ENCODE peak calls at places on chromosome 1, in ten cellular contexts. One of them, this sample, is unnamed.

GRCh38 chr1:218299416-218299815 is 14.3 kb downstream of the RRP15 start:
- DNase-seq in psoas muscle: no peak
- DNase-seq in AG04450: peak; percentile 51
- DNase-seq in neural progenitor cell: peak; percentile 51
- DNase-seq in lower lobe of right lung: no peak
- DNase-seq in A673: peak; percentile 46
- DNase-seq in GM23248: peak; percentile 75
- DNase-seq in Karpas-422: peak; percentile 72
- DNase-seq in DND-41: no peak
- DNase-seq in brain microvascular endothelial cell: peak; percentile 30
- DNase-seq in this sample: no peak

GRCh38 chr1:78779831-78780230 is 130.2 kb downstream of the IFI44 start:
- DNase-seq in psoas muscle: no peak
- DNase-seq in AG04450: no peak
- DNase-seq in neural progenitor cell: no peak
- DNase-seq in lower lobe of right lung: no peak
- DNase-seq in A673: no peak
- DNase-seq in GM23248: peak; percentile 30
- DNase-seq in Karpas-422: no peak
- DNase-seq in DND-41: no peak
- DNase-seq in brain microvascular endothelial cell: no peak
- DNase-seq in this sample: no peak

GRCh38 chr1:7940745-7941436 is at the start of gene TNFRSF9:
- DNase-seq in psoas muscle: no peak
- DNase-seq in AG04450: no peak
- DNase-seq in neural progenitor cell: no peak
- DNase-seq in lower lobe of right lung: peak; percentile 53
- DNase-seq in A673: no peak
- DNase-seq in GM23248: peak; percentile 24
- DNase-seq in Karpas-422: no peak
- DNase-seq in DND-41: no peak
- DNase-seq in brain microvascular endothelial cell: peak; percentile 82
- DNase-seq in this sample: peak; percentile 40

GRCh38 chr1:223709598-223709997 is 2.7 kb upstream of the CAPN2 start:
- DNase-seq in psoas muscle: no peak
- DNase-seq in AG04450: no peak
- DNase-seq in neural progenitor cell: no peak
- DNase-seq in lower lobe of right lung: no peak
- DNase-seq in A673: peak; percentile 46
- DNase-seq in GM23248: peak; percentile 60
- DNase-seq in Karpas-422: no peak
- DNase-seq in DND-41: no peak
- DNase-seq in brain microvascular endothelial cell: no peak
- DNase-seq in this sample: no peak

GRCh38 chr1:96544051-96544830 is 177.3 kb upstream of the PTBP2 start:
- DNase-seq in psoas muscle: no peak
- DNase-seq in AG04450: no peak
- DNase-seq in neural progenitor cell: no peak
- DNase-seq in lower lobe of right lung: no peak
- DNase-seq in A673: no peak
- DNase-seq in GM23248: no peak
- DNase-seq in Karpas-422: no peak
- DNase-seq in DND-41: no peak
- DNase-seq in brain microvascular endothelial cell: no peak
- DNase-seq in this sample: no peak

GRCh38 chr1:179447489-179447888 is 81.7 kb downstream of the AXDND1 start:
- DNase-seq in psoas muscle: no peak
- DNase-seq in AG04450: no peak
- DNase-seq in neural progenitor cell: peak; percentile 29
- DNase-seq in lower lobe of right lung: no peak
- DNase-seq in A673: peak; percentile 55
- DNase-seq in GM23248: peak; percentile 23
- DNase-seq in Karpas-422: peak; percentile 66
- DNase-seq in DND-41: peak; percentile 14
- DNase-seq in brain microvascular endothelial cell: no peak
- DNase-seq in this sample: no peak

GRCh38 chr1:54069792-54070548 is 16.6 kb downstream of the TCEANC2 start:
- DNase-seq in psoas muscle: no peak
- DNase-seq in AG04450: no peak
- DNase-seq in neural progenitor cell: peak; percentile 30
- DNase-seq in lower lobe of right lung: no peak
- DNase-seq in A673: peak; percentile 54
- DNase-seq in GM23248: peak; percentile 72
- DNase-seq in Karpas-422: peak; percentile 78
- DNase-seq in DND-41: no peak
- DNase-seq in brain microvascular endothelial cell: peak; percentile 49
- DNase-seq in this sample: no peak

GRCh38 chr1:156436319-156437043 is 64.1 kb downstream of the MEF2D start:
- DNase-seq in psoas muscle: no peak
- DNase-seq in AG04450: no peak
- DNase-seq in neural progenitor cell: peak; percentile 73
- DNase-seq in lower lobe of right lung: no peak
- DNase-seq in A673: no peak
- DNase-seq in GM23248: peak; percentile 5
- DNase-seq in Karpas-422: no peak
- DNase-seq in DND-41: no peak
- DNase-seq in brain microvascular endothelial cell: no peak
- DNase-seq in this sample: no peak

GRCh38 chr1:29713857-29714256 is 477.5 kb downstream of the PTPRU start:
- DNase-seq in psoas muscle: no peak
- DNase-seq in AG04450: no peak
- DNase-seq in neural progenitor cell: no peak
- DNase-seq in lower lobe of right lung: no peak
- DNase-seq in A673: no peak
- DNase-seq in GM23248: peak; percentile 42
- DNase-seq in Karpas-422: no peak
- DNase-seq in DND-41: no peak
- DNase-seq in brain microvascular endothelial cell: peak; percentile 22
- DNase-seq in this sample: no peak

GRCh38 chr1:54052470-54052933 is 502 bp downstream of the TMEM59 start:
- DNase-seq in psoas muscle: no peak
- DNase-seq in AG04450: no peak
- DNase-seq in neural progenitor cell: peak; percentile 66
- DNase-seq in lower lobe of right lung: no peak
- DNase-seq in A673: peak; percentile 47
- DNase-seq in GM23248: peak; percentile 65
- DNase-seq in Karpas-422: peak; percentile 69
- DNase-seq in DND-41: peak; percentile 43
- DNase-seq in brain microvascular endothelial cell: peak; percentile 74
- DNase-seq in this sample: peak; percentile 55

GRCh38 chr1:165854101-165854845 is 26.9 kb downstream of the UCK2 start:
- DNase-seq in psoas muscle: no peak
- DNase-seq in AG04450: peak; percentile 74
- DNase-seq in neural progenitor cell: peak; percentile 16
- DNase-seq in lower lobe of right lung: no peak
- DNase-seq in A673: peak; percentile 53
- DNase-seq in GM23248: peak; percentile 93
- DNase-seq in Karpas-422: no peak
- DNase-seq in DND-41: peak; percentile 74
- DNase-seq in brain microvascular endothelial cell: peak; percentile 96
- DNase-seq in this sample: no peak

GRCh38 chr1:1203561-1204424 is 2.6 kb downstream of the TNFRSF18 start:
- DNase-seq in psoas muscle: peak; percentile 46
- DNase-seq in AG04450: no peak
- DNase-seq in neural progenitor cell: no peak
- DNase-seq in lower lobe of right lung: peak; percentile 35
- DNase-seq in A673: no peak
- DNase-seq in GM23248: no peak
- DNase-seq in Karpas-422: no peak
- DNase-seq in DND-41: no peak
- DNase-seq in brain microvascular endothelial cell: no peak
- DNase-seq in this sample: peak; percentile 44

GRCh38 chr1:69569281-69569970 is 1.7 kb downstream of the LRRC7 start:
- DNase-seq in psoas muscle: no peak
- DNase-seq in AG04450: no peak
- DNase-seq in neural progenitor cell: peak; percentile 53
- DNase-seq in lower lobe of right lung: no peak
- DNase-seq in A673: no peak
- DNase-seq in GM23248: no peak
- DNase-seq in Karpas-422: no peak
- DNase-seq in DND-41: no peak
- DNase-seq in brain microvascular endothelial cell: no peak
- DNase-seq in this sample: no peak

GRCh38 chr1:229563241-229563640 is 4.7 kb upstream of the ABCB10 start:
- DNase-seq in psoas muscle: no peak
- DNase-seq in AG04450: no peak
- DNase-seq in neural progenitor cell: peak; percentile 69
- DNase-seq in lower lobe of right lung: no peak
- DNase-seq in A673: no peak
- DNase-seq in GM23248: no peak
- DNase-seq in Karpas-422: peak; percentile 49
- DNase-seq in DND-41: no peak
- DNase-seq in brain microvascular endothelial cell: no peak
- DNase-seq in this sample: no peak

GRCh38 chr1:230153655-230154296 is 86.7 kb downstream of the GALNT2 start:
- DNase-seq in psoas muscle: no peak
- DNase-seq in AG04450: no peak
- DNase-seq in neural progenitor cell: peak; percentile 65
- DNase-seq in lower lobe of right lung: peak; percentile 63
- DNase-seq in A673: peak; percentile 88
- DNase-seq in GM23248: peak; percentile 80
- DNase-seq in Karpas-422: no peak
- DNase-seq in DND-41: no peak
- DNase-seq in brain microvascular endothelial cell: no peak
- DNase-seq in this sample: no peak

DNA sequence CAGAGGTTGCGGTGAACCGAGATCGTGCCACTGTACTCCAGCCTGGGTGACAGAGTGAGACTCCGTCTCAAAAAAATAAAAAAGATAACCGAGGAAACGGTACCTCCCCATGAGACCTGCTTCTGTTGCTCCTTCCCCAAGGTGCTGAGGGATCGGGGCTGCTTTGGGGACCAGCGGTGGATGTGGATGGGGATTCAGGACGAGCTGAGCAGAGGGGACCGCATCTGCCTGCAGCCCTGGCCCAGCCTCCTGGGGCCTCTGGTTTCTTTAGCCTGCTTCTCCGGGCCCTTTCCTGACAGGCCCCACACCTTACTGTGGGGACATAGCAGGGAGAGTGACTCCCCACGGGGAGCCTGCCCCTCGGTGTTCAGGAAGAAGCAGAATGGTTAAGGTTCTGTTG is 17.1 kb downstream of the SLC66A1 start:
- DNase-seq in psoas muscle: no peak
- DNase-seq in AG04450: no peak
- DNase-seq in neural progenitor cell: no peak
- DNase-seq in lower lobe of right lung: no peak
- DNase-seq in A673: no peak
- DNase-seq in GM23248: no peak
- DNase-seq in Karpas-422: no peak
- DNase-seq in DND-41: no peak
- DNase-seq in brain microvascular endothelial cell: no peak
- DNase-seq in this sample: no peak
- H3K4me3 ChIP-seq in psoas muscle: no peak overlapping the region
- H3K4me3 ChIP-seq in AG04450: no peak overlapping the region
- H3K4me3 ChIP-seq in neural progenitor cell: no peak overlapping the region
- H3K4me3 ChIP-seq in lower lobe of right lung: no peak overlapping the region
- H3K4me3 ChIP-seq in A673: no peak overlapping the region
- H3K4me3 ChIP-seq in GM23248: no peak overlapping the region
- H3K4me3 ChIP-seq in Karpas-422: no peak overlapping the region
- H3K4me3 ChIP-seq in DND-41: no peak overlapping the region
- H3K4me3 ChIP-seq in brain microvascular endothelial cell: no peak overlapping the region
- H3K4me3 ChIP-seq in this sample: no peak overlapping the region

GRCh38 chr1:11479375-11479979 is 522 bp downstream of the DISP3 start:
- DNase-seq in psoas muscle: no peak
- DNase-seq in AG04450: no peak
- DNase-seq in neural progenitor cell: peak; percentile 44
- DNase-seq in lower lobe of right lung: no peak
- DNase-seq in A673: no peak
- DNase-seq in GM23248: no peak
- DNase-seq in Karpas-422: no peak
- DNase-seq in DND-41: no peak
- DNase-seq in brain microvascular endothelial cell: no peak
- DNase-seq in this sample: no peak
- H3K27me3 ChIP-seq in psoas muscle: peaks cover 87% of the 10 kb centered on the region
- H3K27me3 ChIP-seq in AG04450: peaks cover 22% of the 10 kb centered on the region
- H3K27me3 ChIP-seq in neural progenitor cell: peaks cover 62% of the 10 kb centered on the region
- H3K27me3 ChIP-seq in lower lobe of right lung: peaks cover 83% of the 10 kb centered on the region
- H3K27me3 ChIP-seq in A673: peaks cover 80% of the 10 kb centered on the region
- H3K27me3 ChIP-seq in GM23248: peaks cover 16% of the 10 kb centered on the region
- H3K27me3 ChIP-seq in Karpas-422: no peaks in the 10 kb centered on the region
- H3K27me3 ChIP-seq in DND-41: no peaks in the 10 kb centered on the region
- H3K27me3 ChIP-seq in brain microvascular endothelial cell: peaks cover 15% of the 10 kb centered on the region
- H3K27me3 ChIP-seq in this sample: peaks cover 4% of the 10 kb centered on the region

GRCh38 chr1:205528887-205529825 is 24.7 kb downstream of the CDK18 start:
- DNase-seq in psoas muscle: peak; percentile 90
- DNase-seq in AG04450: peak; percentile 29
- DNase-seq in neural progenitor cell: peak; percentile 90
- DNase-seq in lower lobe of right lung: peak; percentile 84
- DNase-seq in A673: peak; percentile 91
- DNase-seq in GM23248: peak; percentile 85
- DNase-seq in Karpas-422: peak; percentile 92
- DNase-seq in DND-41: peak; percentile 61
- DNase-seq in brain microvascular endothelial cell: peak; percentile 48
- DNase-seq in this sample: peak; percentile 92
- H3K4me3 ChIP-seq in psoas muscle: peak overlapping the region; percentile 55
- H3K4me3 ChIP-seq in AG04450: peak overlapping the region; percentile 50
- H3K4me3 ChIP-seq in neural progenitor cell: peak overlapping the region; percentile 25
- H3K4me3 ChIP-seq in lower lobe of right lung: peak overlapping the region; percentile 42
- H3K4me3 ChIP-seq in A673: peak overlapping the region; percentile 32
- H3K4me3 ChIP-seq in GM23248: peak overlapping the region; percentile 61
- H3K4me3 ChIP-seq in Karpas-422: peak overlapping the region; percentile 54
- H3K4me3 ChIP-seq in DND-41: no peak overlapping the region
- H3K4me3 ChIP-seq in brain microvascular endothelial cell: peak overlapping the region; percentile 36
- H3K4me3 ChIP-seq in this sample: no peak overlapping the region

DNA sequence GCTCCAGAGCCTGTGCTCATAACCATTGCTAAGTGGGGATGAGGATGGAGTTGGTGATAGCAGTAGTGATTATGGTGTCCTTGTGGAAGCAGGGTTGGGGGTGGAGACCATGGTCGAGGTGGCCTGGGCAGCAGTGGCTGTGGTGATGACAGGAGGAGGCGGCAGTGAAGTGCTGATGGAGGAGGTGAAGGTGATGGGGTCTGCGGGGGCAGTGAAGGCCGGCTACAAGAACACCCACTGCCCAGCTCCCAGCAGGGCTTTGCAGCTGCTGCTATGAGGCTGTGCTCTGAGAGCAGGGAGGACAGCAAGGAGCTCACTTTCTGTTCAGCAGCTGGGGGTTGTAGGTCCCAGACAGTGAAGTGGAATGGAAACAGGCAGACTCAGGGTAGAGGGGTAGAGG is 15.6 kb upstream of the DMBX1 start:
- DNase-seq in psoas muscle: no peak
- DNase-seq in AG04450: no peak
- DNase-seq in neural progenitor cell: no peak
- DNase-seq in lower lobe of right lung: no peak
- DNase-seq in A673: no peak
- DNase-seq in GM23248: no peak
- DNase-seq in Karpas-422: no peak
- DNase-seq in DND-41: no peak
- DNase-seq in brain microvascular endothelial cell: no peak
- DNase-seq in this sample: no peak
- H3K27me3 ChIP-seq in psoas muscle: peaks cover 8% of the 10 kb centered on the region
- H3K27me3 ChIP-seq in AG04450: peaks cover 80% of the 10 kb centered on the region
- H3K27me3 ChIP-seq in neural progenitor cell: peaks cover 100% of the 10 kb centered on the region
- H3K27me3 ChIP-seq in lower lobe of right lung: peaks cover 72% of the 10 kb centered on the region
- H3K27me3 ChIP-seq in A673: no peaks in the 10 kb centered on the region
- H3K27me3 ChIP-seq in GM23248: peaks cover 25% of the 10 kb centered on the region
- H3K27me3 ChIP-seq in Karpas-422: no peaks in the 10 kb centered on the region
- H3K27me3 ChIP-seq in DND-41: peaks cover 22% of the 10 kb centered on the region
- H3K27me3 ChIP-seq in brain microvascular endothelial cell: peaks cover 66% of the 10 kb centered on the region
- H3K27me3 ChIP-seq in this sample: no peaks in the 10 kb centered on the region

GRCh38 chr1:112743174-112744018 is 28.3 kb upstream of the PPM1J start:
- DNase-seq in psoas muscle: no peak
- DNase-seq in AG04450: no peak
- DNase-seq in neural progenitor cell: peak; percentile 41
- DNase-seq in lower lobe of right lung: no peak
- DNase-seq in A673: no peak
- DNase-seq in GM23248: peak; percentile 80
- DNase-seq in Karpas-422: no peak
- DNase-seq in DND-41: no peak
- DNase-seq in brain microvascular endothelial cell: peak; percentile 18
- DNase-seq in this sample: no peak
- H3K4me3 ChIP-seq in psoas muscle: peak overlapping the region; percentile 43
- H3K4me3 ChIP-seq in AG04450: peak overlapping the region; percentile 47
- H3K4me3 ChIP-seq in neural progenitor cell: peak overlapping the region; percentile 29
- H3K4me3 ChIP-seq in lower lobe of right lung: no peak overlapping the region
- H3K4me3 ChIP-seq in A673: no peak overlapping the region
- H3K4me3 ChIP-seq in GM23248: peak overlapping the region; percentile 63
- H3K4me3 ChIP-seq in Karpas-422: no peak overlapping the region
- H3K4me3 ChIP-seq in DND-41: no peak overlapping the region
- H3K4me3 ChIP-seq in brain microvascular endothelial cell: peak overlapping the region; percentile 53
- H3K4me3 ChIP-seq in this sample: peak overlapping the region; percentile 11

This sample was measured in right cardiac atrium.